ENCODE peak calls at places on chromosomes 6 and 20, in nine cellular contexts. Y, Z, N, D, T, F, L, B and S are unnamed samples.

GRCh38 chr20:57378646-57379262 is 12.4 kb upstream of the RBM38 start:
- DNase-seq in Y (no peak), Z (no peak), N (no peak), D (no peak), T (no peak), F (no peak), L (no peak), B (no peak), S (no peak)

GRCh38 chr20:20255104-20255503 is 112.8 kb upstream of the INSM1 start:
- DNase-seq in Y (no peak), Z (no peak), N (no peak), D (no peak), T (no peak), F (no peak), L (no peak), B (no peak), S (no peak)

GRCh38 chr20:10278416-10278815 is 59.8 kb downstream of the SNAP25 start:
- DNase-seq in Y (no peak), Z (no peak), N (no peak), D (no peak), T (no peak), F (no peak), L (no peak), B (no peak), S (no peak)

GRCh38 chr20:56422824-56423189 is 10.7 kb downstream of the CASS4 start:
- DNase-seq in Y (no peak), Z (no peak), N (no peak), D (no peak), T (peak; percentile 51), F (no peak), L (no peak), B (no peak), S (no peak)

GRCh38 chr6:20610636-20611200 is 76.5 kb downstream of the CDKAL1 start:
- DNase-seq in Y (peak; percentile 21), Z (no peak), N (no peak), D (no peak), T (peak; percentile 40), F (no peak), L (no peak), B (peak; percentile 17), S (peak; percentile 77)

GRCh38 chr6:107809966-107810365 is 14.1 kb downstream of the SCML4 start:
- DNase-seq in Y (no peak), Z (no peak), N (no peak), D (no peak), T (no peak), F (no peak), L (no peak), B (no peak), S (no peak)

GRCh38 chr20:59571591-59572314 is 32.6 kb upstream of the PHACTR3 start:
- DNase-seq in Y (no peak), Z (peak; percentile 60), N (peak; percentile 22), D (peak; percentile 55), T (peak; percentile 68), F (peak; percentile 69), L (peak; percentile 68), B (peak; percentile 31), S (peak; percentile 57)

GRCh38 chr6:126077810-126078791 is 91.8 kb downstream of the TRMT11 start:
- DNase-seq in Y (peak; percentile 54), Z (no peak), N (no peak), D (no peak), T (no peak), F (no peak), L (no peak), B (no peak), S (peak; percentile 94)

GRCh38 chr20:34998331-34998950 is 42.8 kb downstream of the MYH7B start:
- DNase-seq in Y (no peak), Z (no peak), N (no peak), D (no peak), T (no peak), F (no peak), L (no peak), B (no peak), S (no peak)

GRCh38 chr6:87907521-87907920 is 140.1 kb upstream of the SPACA1 start:
- DNase-seq in Y (no peak), Z (no peak), N (no peak), D (no peak), T (peak; percentile 31), F (no peak), L (no peak), B (peak; percentile 91), S (peak; percentile 87)

GRCh38 chr6:149132336-149132735 is 185.2 kb upstream of the TAB2 start:
- DNase-seq in Y (no peak), Z (no peak), N (no peak), D (no peak), T (no peak), F (no peak), L (no peak), B (no peak), S (no peak)

GRCh38 chr6:137680678-137681346 is 186.2 kb upstream of the TNFAIP3 start:
- DNase-seq in Y (no peak), Z (no peak), N (no peak), D (no peak), T (peak; percentile 53), F (peak; percentile 9), L (no peak), B (peak; percentile 33), S (no peak)

GRCh38 chr20:49656304-49656703 is 57.4 kb downstream of the B4GALT5 start:
- DNase-seq in Y (no peak), Z (no peak), N (no peak), D (no peak), T (no peak), F (no peak), L (no peak), B (peak; percentile 48), S (peak; percentile 46)

GRCh38 chr6:165930668-165931067 is 237.0 kb downstream of the TBXT start:
- DNase-seq in Y (no peak), Z (no peak), N (no peak), D (no peak), T (no peak), F (no peak), L (no peak), B (no peak), S (no peak)

GRCh38 chr6:157019733-157020132 is 242.6 kb downstream of the ARID1B start:
- DNase-seq in Y (no peak), Z (no peak), N (no peak), D (no peak), T (peak; percentile 52), F (no peak), L (peak; percentile 59), B (no peak), S (peak; percentile 25)

GRCh38 chr6:28589952-28590340 is 64.3 kb downstream of the GPX5 start:
- DNase-seq in Y (no peak), Z (no peak), N (no peak), D (no peak), T (no peak), F (no peak), L (no peak), B (peak; percentile 2), S (no peak)

GRCh38 chr6:170035896-170036295 is 255.0 kb downstream of the DLL1 start:
- DNase-seq in Y (no peak), Z (peak; percentile 2), N (no peak), D (peak; percentile 2), T (no peak), F (no peak), L (no peak), B (no peak), S (no peak)

GRCh38 chr6:170035104-170035503 is 255.8 kb downstream of the DLL1 start:
- DNase-seq in Y (no peak), Z (no peak), N (no peak), D (no peak), T (no peak), F (no peak), L (no peak), B (no peak), S (no peak)

GRCh38 chr6:170032706-170033309 is 258.1 kb downstream of the DLL1 start:
- DNase-seq in Y (no peak), Z (no peak), N (no peak), D (peak; percentile 7), T (no peak), F (no peak), L (no peak), B (no peak), S (no peak)

GRCh38 chr6:170033666-170034065 is 257.2 kb downstream of the DLL1 start:
- DNase-seq in Y (no peak), Z (no peak), N (no peak), D (peak; percentile 15), T (no peak), F (no peak), L (no peak), B (no peak), S (no peak)

GRCh38 chr6:170034294-170034693 is 256.6 kb downstream of the DLL1 start:
- DNase-seq in Y (no peak), Z (peak; percentile 4), N (no peak), D (peak; percentile 21), T (no peak), F (no peak), L (no peak), B (no peak), S (no peak)
- TF ChIP-seq CTCF in Y (no peak), Z (no peak), N (no peak), D (no peak), T (no peak), F (no peak), L (no peak), B (no peak), S (no peak)

DNA sequence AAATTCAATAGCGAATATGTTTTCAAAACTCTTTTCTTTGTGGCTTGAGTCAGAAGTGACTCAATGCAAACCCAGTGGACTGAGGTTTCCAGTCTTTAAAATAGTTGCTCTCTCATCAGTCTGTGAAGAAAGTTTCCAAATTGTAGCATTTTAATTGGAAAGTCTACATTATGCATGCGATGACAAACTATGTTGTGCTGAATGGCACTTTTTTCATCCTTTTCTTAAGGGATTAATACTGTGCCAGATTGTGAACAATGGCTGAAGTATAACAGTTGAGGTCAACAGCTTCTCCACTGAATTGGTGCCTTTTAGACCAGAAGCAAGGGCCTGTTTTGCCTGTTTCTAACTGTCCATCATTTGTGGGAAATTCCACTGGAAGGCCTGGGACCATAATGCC is 377.1 kb downstream of the BTBD9 start:
- DNase-seq in Y (no peak), Z (no peak), N (no peak), D (no peak), T (no peak), F (no peak), L (no peak), B (peak; percentile 86), S (peak; percentile 74)
- H3K4me3 ChIP-seq in Y (no peak overlapping the region), Z (no peak overlapping the region), N (no peak overlapping the region), D (no peak overlapping the region), T (no peak overlapping the region), F (no peak overlapping the region), L (no peak overlapping the region), B (no peak overlapping the region), S (no peak overlapping the region)

DNA sequence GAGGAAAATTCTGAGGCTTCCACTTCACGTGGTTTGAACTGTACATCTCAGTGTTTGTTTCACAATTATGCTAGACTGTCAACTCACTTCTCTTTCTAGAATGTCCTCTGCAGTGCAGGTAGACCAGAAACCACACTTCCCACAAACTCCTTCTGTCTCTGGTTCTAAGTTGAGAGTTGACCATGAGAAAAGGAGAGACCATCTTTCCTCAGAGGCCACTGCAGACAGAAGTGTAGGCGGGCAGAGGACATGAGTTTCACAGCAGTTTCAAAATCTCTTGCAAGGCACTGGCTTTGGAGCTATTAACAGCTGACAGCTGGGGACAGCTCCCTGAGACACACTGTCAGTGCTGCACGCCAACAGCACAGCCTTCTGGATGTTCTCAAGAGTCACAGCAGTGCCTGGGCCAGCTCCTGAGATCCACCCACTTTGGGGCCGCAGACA is 55.4 kb upstream of the MOXD1 start:
- DNase-seq in Y (no peak), Z (peak; percentile 31), N (no peak), D (peak; percentile 25), T (peak; percentile 35), F (no peak), L (no peak), B (no peak), S (peak; percentile 54)
- TF ChIP-seq CTCF in Y (peak; percentile 5), Z (peak; percentile 16), N (no peak), D (no peak), T (no peak), F (no peak), L (no peak), B (no peak), S (peak; percentile 46)

GRCh38 chr6:80143312-80143960 is 37.0 kb downstream of the BCKDHB start:
- DNase-seq in Y (peak; percentile 79), Z (peak; percentile 88), N (peak; percentile 20), D (peak; percentile 78), T (peak; percentile 96), F (no peak), L (peak; percentile 70), B (peak; percentile 88), S (peak; percentile 86)
- H3K4me3 ChIP-seq in Y (no peak overlapping the region), Z (no peak overlapping the region), N (no peak overlapping the region), D (no peak overlapping the region), T (no peak overlapping the region), F (no peak overlapping the region), L (no peak overlapping the region), B (no peak overlapping the region), S (no peak overlapping the region)